ENCODE peak calls at places on chromosome 19, in five cellular contexts. Q is fibroblast of the conjunctiva, T is cardiac fibroblast, U is MCF 10A, B is neuronal stem cell. I is an unnamed sample.

GRCh38 chr19:48170817-48171347 is 402 bp downstream of the ZSWIM9 start:
- DNase-seq in T (no peak), U (no peak), Q (no peak), B (no peak), I (no peak)

GRCh38 chr19:1483979-1484428 is 5.0 kb upstream of the C19orf25 start:
- DNase-seq in B (no peak), T (no peak), U (no peak), Q (no peak), I (no peak)

GRCh38 chr19:49437231-49437630 is 4.1 kb downstream of the SLC17A7 start:
- DNase-seq in B (no peak), T (no peak), U (no peak), Q (no peak), I (no peak)

GRCh38 chr19:10419200-10419645 is 1.1 kb upstream of the PDE4A start:
- DNase-seq in B (no peak), Q (no peak), U (no peak), T (no peak), I (peak; percentile 52)

GRCh38 chr19:41325947-41326706 is 16.2 kb downstream of the CCDC97 start:
- DNase-seq in Q (no peak), T (peak; percentile 77), B (no peak), U (no peak), I (peak; percentile 67)

GRCh38 chr19:13339869-13340268 is 166.4 kb downstream of the CACNA1A start:
- DNase-seq in Q (no peak), T (no peak), B (no peak), U (no peak), I (no peak)

GRCh38 chr19:2495651-2496316 is 19.9 kb downstream of the GADD45B start:
- DNase-seq in U (peak; percentile 21), T (peak; percentile 42), B (no peak), Q (no peak), I (peak; percentile 57)

GRCh38 chr19:920051-920857 is 3.1 kb downstream of the KISS1R start:
- DNase-seq in U (no peak), T (no peak), B (no peak), Q (no peak), I (no peak)

GRCh38 chr19:55086730-55087541 is 11.3 kb downstream of the EPS8L1 start:
- DNase-seq in B (peak; percentile 99), T (peak; percentile 95), U (no peak), Q (peak; percentile 87), I (peak; percentile 100)

GRCh38 chr19:48746738-48747575 is at the start of gene IZUMO1:
- DNase-seq in T (peak; percentile 95), Q (peak; percentile 73), B (peak; percentile 83), U (no peak), I (peak; percentile 89)

GRCh38 chr19:52542984-52543664 is 15.7 kb downstream of the ZNF808 start:
- DNase-seq in T (peak; percentile 21), U (no peak), B (no peak), Q (no peak), I (no peak)

GRCh38 chr19:50238043-50238442 is 34.6 kb downstream of the MYH14 start:
- DNase-seq in Q (no peak), U (no peak), T (no peak), B (no peak), I (no peak)

GRCh38 chr19:19873381-19873780 is 7.7 kb downstream of the ZNF253 start:
- DNase-seq in B (no peak), T (peak; percentile 40), Q (no peak), U (no peak), I (no peak)

GRCh38 chr19:16627194-16627927 is 643 bp downstream of the MED26 start:
- DNase-seq in U (peak; percentile 14), Q (no peak), B (peak; percentile 17), T (peak; percentile 18), I (no peak)

GRCh38 chr19:39436350-39436716 is 584 bp upstream of the RPS16 start:
- DNase-seq in T (no peak), U (no peak), B (no peak), Q (no peak), I (no peak)

GRCh38 chr19:661427-662196 is 1.4 kb downstream of the RNF126 start:
- DNase-seq in Q (no peak), T (peak; percentile 29), U (no peak), B (no peak), I (peak; percentile 58)

GRCh38 chr19:48506138-48506733 is 5.4 kb downstream of the LMTK3 start:
- DNase-seq in U (peak; percentile 76), T (peak; percentile 71), B (no peak), Q (peak; percentile 23), I (peak; percentile 72)

GRCh38 chr19:936175-936546 is 10.3 kb downstream of the ARID3A start:
- DNase-seq in U (no peak), T (no peak), Q (no peak), B (no peak), I (no peak)

GRCh38 chr19:10523135-10523636 is 5.9 kb upstream of the S1PR5 start:
- DNase-seq in Q (no peak), U (no peak), T (no peak), B (no peak), I (no peak)

GRCh38 chr19:42217522-42218442 is at the start of gene DEDD2:
- DNase-seq in Q (peak; percentile 95), U (peak; percentile 98), T (peak; percentile 99), B (peak; percentile 96), I (peak; percentile 98)

GRCh38 chr19:35360880-35361420 is 2.7 kb downstream of the FFAR3 start:
- DNase-seq in T (no peak), Q (no peak), U (no peak), B (no peak), I (no peak)

GRCh38 chr19:443005-443404 is 17.8 kb downstream of the SHC2 start:
- DNase-seq in T (no peak), Q (no peak), U (no peak), B (no peak), I (no peak)

GRCh38 chr19:9323557-9323918 is 441 bp upstream of the ZNF559 start:
- DNase-seq in T (peak; percentile 94), Q (peak; percentile 65), B (no peak), U (no peak), I (peak; percentile 74)

GRCh38 chr19:37594064-37594981 is at the start of the genes ZNF540 and ZNF571:
- DNase-seq in B (peak; percentile 89), T (peak; percentile 95), U (peak; percentile 97), Q (peak; percentile 83), I (peak; percentile 89)

GRCh38 chr19:50311723-50312635 is 17.2 kb downstream of the KCNC3 start:
- DNase-seq in U (no peak), B (no peak), T (no peak), Q (no peak), I (no peak)

GRCh38 chr19:42497492-42498226 is 30.6 kb downstream of the CEACAM1 start:
- DNase-seq in U (no peak), Q (no peak), B (no peak), T (no peak), I (no peak)

GRCh38 chr19:43798546-43799409 is 3.5 kb downstream of the LYPD5 start:
- DNase-seq in Q (no peak), T (no peak), B (no peak), U (peak; percentile 89), I (peak; percentile 22)

GRCh38 chr19:33390908-33391630 is 17.6 kb downstream of the CEBPG start:
- DNase-seq in B (no peak), T (no peak), Q (no peak), U (no peak), I (no peak)

GRCh38 chr19:40594657-40595077 is 6.5 kb upstream of the LTBP4 start:
- DNase-seq in Q (no peak), B (no peak), U (peak; percentile 61), T (peak; percentile 51), I (peak; percentile 82)

GRCh38 chr19:50365434-50366306 is at the start of gene NAPSA:
- DNase-seq in T (no peak), Q (no peak), B (no peak), U (no peak), I (no peak)

GRCh38 chr19:3284759-3285646 is 60.5 kb downstream of the CELF5 start:
- DNase-seq in T (peak; percentile 67), Q (no peak), B (peak; percentile 96), U (peak; percentile 38), I (peak; percentile 62)

GRCh38 chr19:17734146-17734545 is 14.9 kb downstream of the MAP1S start:
- DNase-seq in T (no peak), U (no peak), B (no peak), Q (no peak), I (no peak)

I was measured in AG08396.